ENCODE peak calls at places on chromosomes 4 and X, in six cellular contexts. V is IMR-90, R is mesenchymal stem cell, D is H9, J is trophoblast cell, H is H1. B is an unnamed sample.

GRCh38 chrX:13223868-13224555 is 95.8 kb downstream of the ATXN3L start:
- DNase-seq in V (peak; percentile 91), R (peak; percentile 85), D (no peak), J (peak; percentile 7), H (no peak), B (no peak)

GRCh38 chrX:135695471-135695870 is 18.0 kb upstream of the CT45A1 start:
- DNase-seq in V (no peak), R (no peak), D (no peak), J (no peak), H (no peak), B (no peak)

GRCh38 chr4:119303587-119304305 is 18.2 kb downstream of the FABP2 start:
- DNase-seq in V (no peak), R (no peak), D (no peak), J (peak; percentile 19), H (no peak), B (no peak)

GRCh38 chr4:15906024-15906443 is 32.5 kb downstream of the FGFBP1 start:
- DNase-seq in V (no peak), R (peak; percentile 38), D (peak; percentile 96), J (peak; percentile 97), H (peak; percentile 80), B (no peak)

GRCh38 chrX:31136144-31136572 is 64.3 kb upstream of the FTHL17 start:
- DNase-seq in V (no peak), R (no peak), D (no peak), J (no peak), H (no peak), B (no peak)

GRCh38 chrX:130264573-130264972 is 4.1 kb downstream of the ZNF280C start:
- DNase-seq in V (peak; percentile 26), R (no peak), D (no peak), J (no peak), H (no peak), B (no peak)

GRCh38 chr4:7892212-7893019 is 47.2 kb downstream of the AFAP1 start:
- DNase-seq in V (peak; percentile 98), R (peak; percentile 94), D (no peak), J (no peak), H (no peak), B (no peak)

GRCh38 chr4:57943672-57944071 is 833.5 kb upstream of the IGFBP7 start:
- DNase-seq in V (no peak), R (no peak), D (no peak), J (no peak), H (no peak), B (no peak)

GRCh38 chr4:114400531-114400930 is 198.1 kb upstream of the UGT8 start:
- DNase-seq in V (no peak), R (no peak), D (no peak), J (no peak), H (no peak), B (no peak)

GRCh38 chrX:51608071-51608470 is 10.6 kb downstream of the CENPVL3 start:
- DNase-seq in V (peak; percentile 1), R (peak; percentile 41), D (no peak), J (no peak), H (no peak), B (no peak)

GRCh38 chr4:146621-147020 is 22.3 kb downstream of the ZNF718 start:
- DNase-seq in V (no peak), R (no peak), D (no peak), J (no peak), H (no peak), B (no peak)
- H3K9me3 ChIP-seq in V (peaks cover 42% of the 10 kb centered on the region), R (peaks cover 98% of the 10 kb centered on the region), D (peaks cover 21% of the 10 kb centered on the region), J (peaks cover 8% of the 10 kb centered on the region), H (peaks cover 28% of the 10 kb centered on the region), B (peaks cover 34% of the 10 kb centered on the region)

GRCh38 chr4:77153016-77153415 is 4.0 kb upstream of the CCNG2 start:
- DNase-seq in V (no peak), R (no peak), D (no peak), J (no peak), H (no peak), B (no peak)
- H3K4me1 ChIP-seq in V (no peaks in the 10 kb centered on the region), R (no peaks in the 10 kb centered on the region), D (peaks cover 2% of the 10 kb centered on the region), J (peaks cover 6% of the 10 kb centered on the region), H (no peaks in the 10 kb centered on the region), B (peaks cover 14% of the 10 kb centered on the region)

GRCh38 chr4:109914356-109914755 is 1.7 kb downstream of the EGF start:
- DNase-seq in V (no peak), R (no peak), D (no peak), J (no peak), H (no peak), B (no peak)

GRCh38 chr4:109912706-109913621 is at the start of gene EGF:
- DNase-seq in V (peak; percentile 50), R (peak; percentile 73), D (no peak), J (no peak), H (no peak), B (peak; percentile 41)

GRCh38 chr4:109915385-109916002 is 2.8 kb downstream of the EGF start:
- DNase-seq in V (no peak), R (no peak), D (no peak), J (no peak), H (no peak), B (no peak)

GRCh38 chr4:109913842-109914241 is 1.2 kb downstream of the EGF start:
- DNase-seq in V (no peak), R (no peak), D (no peak), J (no peak), H (no peak), B (no peak)

GRCh38 chr4:109916003-109916399 is 3.3 kb downstream of the EGF start:
- DNase-seq in V (no peak), R (no peak), D (no peak), J (no peak), H (no peak), B (no peak)
- H4K91ac ChIP-seq in V (no peak overlapping the region), R (no peak overlapping the region), D (no peak overlapping the region), J (no peak overlapping the region), H (no peak overlapping the region), B (no peak overlapping the region)

DNA sequence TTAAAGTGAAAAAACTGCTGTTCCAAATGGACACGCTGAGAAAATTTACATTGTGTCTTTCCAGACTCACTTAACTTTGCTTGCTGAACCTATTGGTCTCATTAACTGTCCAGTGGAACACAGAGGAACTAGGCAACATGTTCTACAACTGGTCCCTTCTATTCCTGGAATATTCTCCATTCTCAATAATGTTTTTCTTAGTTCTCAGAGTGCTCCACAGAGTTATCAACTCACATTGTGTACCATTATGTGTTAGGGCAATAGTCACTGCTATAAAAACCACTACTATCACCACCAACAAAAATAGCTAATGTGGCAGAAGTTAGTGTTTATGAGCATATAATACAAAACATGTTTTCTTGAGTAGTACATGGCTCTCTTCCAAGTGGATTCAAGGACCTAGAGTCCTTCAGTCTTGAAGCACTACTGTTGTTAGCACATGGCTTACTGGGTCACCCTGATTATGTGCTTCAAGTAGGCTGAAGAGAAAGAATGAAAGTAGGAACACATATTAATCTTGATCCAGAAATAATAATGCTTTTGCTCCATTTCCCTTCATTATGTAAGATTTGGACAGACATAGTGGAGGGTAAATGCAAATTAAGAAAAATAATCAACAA is 865.3 kb upstream of the HS3ST1 start:
- DNase-seq in V (no peak), R (no peak), D (no peak), J (no peak), H (no peak), B (no peak)
- H3K9me3 ChIP-seq in V (peaks cover 9% of the 10 kb centered on the region), R (peaks cover 6% of the 10 kb centered on the region), D (no peaks in the 10 kb centered on the region), J (no peaks in the 10 kb centered on the region), H (no peaks in the 10 kb centered on the region), B (no peaks in the 10 kb centered on the region)

B was measured in neuronal stem cell.